ENCODE peak calls at places on chromosomes 13 and 19, in eight cellular contexts. P is WERI-Rb-1; Y is nucleus accumbens; M is G401; U is stimulated activated CD8-positive, alpha-beta memory T cell treated with anti-CD3 and anti-CD28 coated beads, Interleukin-15, amount 100 ng/mL, for 1 hour; F is epithelial cell of esophagus; D is H54; J is immature natural killer cell. C is an unnamed sample.

GRCh38 chr13:67353891-67354459 is 123.8 kb upstream of the PCDH9 start:
- DNase-seq in M (no peak), J (no peak), U (no peak), P (peak), Y (no peak), D (no peak), F (no peak), C (no peak)

GRCh38 chr19:49020931-49021895 is 2.9 kb downstream of the CGB3 start:
- DNase-seq in M (no peak), Y (no peak), F (no peak), D (no peak), P (no peak), J (no peak), U (no peak), C (no peak)

GRCh38 chr13:51727634-51728274 is 76.2 kb downstream of the DHRS12 start:
- DNase-seq in P (no peak), U (no peak), F (no peak), M (no peak), J (no peak), Y (no peak), D (no peak), C (no peak)

GRCh38 chr13:83877901-83878300 is 4.4 kb downstream of the SLITRK1 start:
- DNase-seq in P (peak), D (no peak), Y (no peak), U (no peak), J (no peak), F (no peak), M (no peak), C (no peak)

GRCh38 chr13:51639171-51639570 is 54.9 kb downstream of the WDFY2 start:
- DNase-seq in P (no peak), Y (no peak), J (no peak), F (no peak), U (no peak), D (no peak), M (no peak), C (no peak)

GRCh38 chr19:45630463-45630862 is 8.7 kb downstream of the EML2 start:
- DNase-seq in D (peak), F (peak), U (no peak), J (no peak), Y (no peak), M (no peak), P (no peak), C (peak)

GRCh38 chr19:38544569-38545315 is 73.0 kb downstream of the MAP4K1 start:
- DNase-seq in Y (no peak), F (no peak), P (no peak), U (no peak), M (no peak), D (no peak), J (peak), C (peak)

GRCh38 chr13:93364166-93364565 is 137.6 kb downstream of the GPC6 start:
- DNase-seq in M (no peak), P (no peak), F (peak), U (no peak), Y (no peak), J (no peak), D (peak), C (no peak)

GRCh38 chr13:45295536-45295935 is 45.4 kb downstream of the TPT1 start:
- DNase-seq in J (no peak), M (no peak), D (no peak), Y (no peak), F (no peak), P (no peak), U (no peak), C (no peak)

GRCh38 chr13:52809310-52809769 is 39.1 kb downstream of the PCDH8 start:
- DNase-seq in P (peak), U (no peak), Y (peak), D (peak), F (peak), M (peak), J (peak), C (no peak)

GRCh38 chr13:47067296-47067695 is 170.4 kb upstream of the HTR2A start:
- DNase-seq in M (no peak), P (no peak), D (no peak), J (no peak), Y (no peak), U (no peak), F (no peak), C (no peak)

GRCh38 chr19:4807188-4807587 is 15.7 kb downstream of the FEM1A start:
- DNase-seq in J (no peak), U (no peak), F (no peak), M (no peak), D (no peak), Y (no peak), P (no peak), C (no peak)

GRCh38 chr19:55717251-55717650 is 21.0 kb downstream of the NLRP9 start:
- DNase-seq in U (no peak), P (no peak), Y (no peak), J (no peak), M (no peak), D (no peak), F (no peak), C (no peak)

GRCh38 chr19:34943861-34944573 is 17.3 kb downstream of the ZNF30 start:
- DNase-seq in U (no peak), J (no peak), D (no peak), F (no peak), M (no peak), P (no peak), Y (no peak), C (no peak)

C was measured in T1000.